ENCODE peak calls at places on chromosomes 16 and 17, in eight cellular contexts. A is epithelial cell of proximal tubule, W is mucosa of descending colon, L is fibroblast of mammary gland, Q is tibial artery, H is glutamatergic neuron, X is AG04449, T is body of pancreas. C is an unnamed sample.

GRCh38 chr16:80317132-80318098 is 223.4 kb upstream of the DYNLRB2 start:
- DNase-seq in T (no peak), Q (no peak), L (no peak), H (peak), X (no peak), A (no peak), W (no peak), C (no peak)

GRCh38 chr16:24852281-24852721 is 6.5 kb downstream of the SLC5A11 start:
- DNase-seq in L (no peak), Q (peak), A (no peak), T (no peak), H (no peak), X (no peak), W (no peak), C (no peak)

GRCh38 chr17:35486920-35487727 is 38.6 kb upstream of the SLFN13 start:
- DNase-seq in A (no peak), L (peak), W (peak), H (no peak), T (peak), X (no peak), Q (no peak), C (peak)

GRCh38 chr16:22055881-22056280 is 36.5 kb upstream of the VWA3A start:
- DNase-seq in W (no peak), L (no peak), X (no peak), T (no peak), Q (no peak), H (peak), A (no peak), C (no peak)

GRCh38 chr16:69017036-69017783 is 88.2 kb upstream of the HAS3 start:
- DNase-seq in T (no peak), Q (no peak), A (peak), X (no peak), L (peak), W (no peak), H (no peak), C (no peak)

GRCh38 chr17:66347661-66348604 is 45.5 kb downstream of the PRKCA start:
- DNase-seq in Q (no peak), T (no peak), X (no peak), W (peak), H (no peak), L (peak), A (no peak), C (no peak)

GRCh38 chr16:50201784-50202183 is 48.7 kb downstream of the TENT4B start:
- DNase-seq in Q (no peak), T (no peak), W (no peak), X (no peak), L (peak), H (no peak), A (no peak), C (no peak)

GRCh38 chr17:51869387-51869786 is 289.1 kb downstream of the CA10 start:
- DNase-seq in Q (no peak), X (no peak), A (no peak), H (no peak), T (no peak), W (no peak), L (peak), C (no peak)

GRCh38 chr17:1928976-1929375 is 96.2 kb downstream of the RTN4RL1 start:
- DNase-seq in T (no peak), L (no peak), X (no peak), Q (no peak), A (no peak), H (peak), W (no peak), C (no peak)

GRCh38 chr16:75203106-75203505 is 3.9 kb downstream of the CTRB2 start:
- DNase-seq in A (no peak), L (no peak), Q (peak), X (no peak), H (no peak), T (peak), W (no peak), C (no peak)

GRCh38 chr17:81239714-81240555 is 817 bp downstream of the NDUFAF8 start:
- DNase-seq in A (no peak), W (no peak), Q (no peak), H (peak), L (no peak), X (no peak), T (no peak), C (no peak)

GRCh38 chr16:23155445-23156049 is 6.3 kb upstream of the USP31 start:
- DNase-seq in Q (no peak), W (no peak), A (no peak), X (no peak), T (peak), L (peak), H (peak), C (no peak)

GRCh38 chr17:44190496-44190895 is 3.7 kb downstream of the TMUB2 start:
- DNase-seq in T (no peak), W (no peak), L (no peak), Q (no peak), H (no peak), X (no peak), A (no peak), C (no peak)

GRCh38 chr17:44191941-44192496 is 5.2 kb downstream of the TMUB2 start:
- DNase-seq in Q (no peak), X (no peak), W (no peak), T (no peak), L (no peak), H (no peak), A (no peak), C (no peak)

GRCh38 chr17:44192750-44193149 is 6.0 kb downstream of the TMUB2 start:
- DNase-seq in L (no peak), H (no peak), W (no peak), X (no peak), Q (no peak), T (no peak), A (no peak), C (no peak)

GRCh38 chr17:44191389-44191788 is 4.6 kb downstream of the TMUB2 start:
- DNase-seq in H (no peak), A (no peak), L (no peak), T (no peak), Q (no peak), X (no peak), W (no peak), C (no peak)

DNA sequence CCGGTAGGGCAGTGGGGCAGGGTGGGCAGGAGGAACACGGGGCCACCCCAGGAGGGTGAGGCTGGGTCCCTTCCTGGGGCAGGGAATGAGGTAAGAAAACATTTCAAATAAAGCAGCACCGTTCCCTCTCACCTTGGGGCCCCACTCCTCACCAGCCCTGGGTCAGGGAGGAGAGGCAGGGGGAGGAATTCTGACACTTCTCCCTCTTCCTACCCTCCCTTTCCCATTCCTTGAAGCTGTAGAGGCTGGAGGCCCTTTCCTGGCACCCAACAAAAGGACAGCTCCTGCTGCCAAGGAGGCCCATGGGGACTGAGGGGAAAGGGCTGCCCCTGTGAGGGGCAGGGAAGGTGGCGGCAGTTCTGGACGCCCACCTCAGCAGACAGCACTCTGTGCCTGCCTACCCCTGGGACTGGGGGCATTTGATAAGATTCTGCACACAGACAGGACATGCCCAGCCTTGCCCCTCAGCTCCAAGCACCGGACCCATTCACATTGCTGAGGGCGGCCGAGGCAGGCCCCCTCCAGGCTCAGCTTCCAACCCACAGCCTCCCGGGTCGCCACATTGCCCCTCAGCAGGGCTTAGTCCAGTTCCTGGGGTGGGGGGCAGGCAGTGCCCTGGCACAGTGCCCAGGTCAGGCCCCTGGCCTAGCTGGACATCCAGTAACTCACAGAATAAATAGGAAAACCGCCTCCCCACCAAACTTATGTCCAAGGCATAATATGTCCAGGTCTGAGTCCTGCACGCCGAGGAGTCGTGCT is 6.2 kb downstream of the ATXN7L3 start:
- DNase-seq in A (no peak), T (no peak), W (no peak), X (no peak), H (no peak), Q (no peak), L (no peak), C (no peak)
- TF ChIP-seq CTCF in A (no peak), T (no peak), W (no peak), X (no peak), H (no peak), Q (no peak), L (no peak), C (no peak)

GRCh38 chr16:30377050-30377811 is 2.6 kb downstream of the MYL11 start:
- DNase-seq in A (no peak), X (no peak), W (no peak), L (no peak), T (no peak), H (no peak), Q (peak), C (no peak)

GRCh38 chr16:30379165-30379783 is 3.1 kb downstream of the SEPTIN1 start:
- DNase-seq in Q (no peak), A (no peak), T (no peak), X (no peak), W (no peak), H (no peak), L (no peak), C (no peak)

GRCh38 chr16:30377812-30378235 is 3.2 kb downstream of the MYL11 start:
- DNase-seq in A (no peak), H (peak), W (peak), T (peak), L (peak), Q (peak), X (no peak), C (peak)

GRCh38 chr16:30380072-30380471 is 2.3 kb downstream of the SEPTIN1 start:
- DNase-seq in Q (no peak), T (no peak), X (no peak), W (no peak), A (no peak), L (no peak), H (no peak), C (no peak)

DNA sequence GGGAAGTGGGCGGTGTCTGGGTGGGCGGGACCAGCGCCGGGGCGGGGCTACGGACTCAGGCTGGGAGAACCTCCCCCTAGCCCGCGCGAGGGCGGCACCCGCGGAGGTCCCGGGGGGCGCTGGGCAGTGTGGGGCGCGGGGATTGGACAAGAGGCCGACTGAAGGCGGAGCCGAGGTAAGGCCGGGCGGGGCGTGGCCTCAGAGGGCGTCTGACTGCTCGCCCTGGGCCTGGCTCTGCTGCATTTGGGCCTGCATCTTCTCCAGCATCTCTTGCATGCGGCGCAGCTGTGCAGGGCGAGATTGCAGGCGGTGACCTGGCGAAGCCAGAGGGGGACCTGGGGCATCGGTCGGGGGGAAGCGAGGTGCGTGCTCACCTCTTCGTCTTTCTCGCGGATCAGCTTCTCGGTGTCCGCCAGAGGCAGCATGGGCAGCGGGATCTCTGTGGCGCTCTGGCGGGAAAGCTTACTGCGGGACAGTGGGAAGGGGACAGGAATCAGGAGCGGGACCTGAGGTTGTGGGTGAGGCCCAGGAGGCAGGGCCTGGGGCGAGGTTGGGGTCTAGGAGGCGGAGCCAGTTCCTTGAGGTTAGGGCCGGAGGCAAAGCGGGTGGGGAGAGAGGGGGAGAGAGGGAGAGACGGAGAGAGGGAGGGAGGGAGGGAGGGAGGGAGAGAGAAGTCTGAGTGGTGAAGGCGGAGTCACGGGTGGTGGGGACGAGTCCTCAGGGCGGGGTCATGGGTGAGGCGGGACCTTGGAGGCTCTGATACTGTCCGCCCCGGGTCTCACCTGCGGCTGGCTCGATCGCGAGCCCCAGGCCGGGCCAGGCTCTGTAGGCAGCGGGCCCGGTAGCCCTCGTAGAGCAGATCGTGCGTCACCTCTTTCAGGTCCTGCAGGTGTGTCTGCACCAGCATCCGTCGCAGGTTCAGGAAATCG is 3.9 kb downstream of the SEPTIN1 start:
- DNase-seq in T (peak), Q (peak), W (peak), X (peak), L (peak), H (peak), A (no peak), C (peak)
- TF ChIP-seq CTCF in T (no peak), Q (no peak), W (no peak), X (peak), L (peak), H (peak), A (peak), C (no peak)

GRCh38 chr16:3087243-3087791 is 11.8 kb downstream of the ZSCAN10 start:
- DNase-seq in X (no peak), T (no peak), A (no peak), W (no peak), Q (no peak), L (no peak), H (no peak), C (no peak)
- TF ChIP-seq CTCF in X (no peak), T (no peak), A (peak), W (no peak), Q (no peak), L (peak), H (no peak), C (no peak)

DNA sequence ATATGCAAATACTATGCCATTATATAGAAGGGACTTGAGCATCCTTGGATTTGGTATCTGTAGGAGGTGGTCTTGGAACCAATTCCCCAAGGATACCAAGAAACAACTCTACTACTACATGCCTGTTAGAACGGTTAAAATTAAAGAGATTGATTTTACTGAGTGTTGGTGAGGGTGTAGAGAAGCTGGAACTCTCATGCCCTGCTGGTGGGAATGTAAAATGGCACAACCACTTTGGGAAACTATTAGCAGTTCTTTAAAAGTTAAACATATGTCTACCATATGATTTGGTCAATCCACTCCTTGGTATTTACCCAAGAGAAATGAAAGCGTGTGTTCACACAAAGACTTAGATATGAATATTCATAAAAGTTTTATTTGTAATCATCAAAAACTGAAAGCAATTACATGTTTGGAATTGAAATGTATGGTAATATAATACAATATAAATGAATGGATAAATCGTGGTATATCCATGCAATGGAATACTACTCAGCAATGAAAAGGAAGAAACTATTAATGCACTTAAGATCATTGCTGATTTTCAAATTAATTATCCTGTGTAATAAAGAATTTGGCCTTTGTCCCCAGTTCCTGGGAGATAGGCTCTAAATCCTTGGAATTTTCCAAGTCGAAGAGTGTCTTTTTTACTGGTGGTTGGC is 7.8 kb downstream of the MFSD6L start:
- DNase-seq in Q (no peak), X (no peak), T (no peak), A (no peak), W (no peak), L (no peak), H (no peak), C (no peak)
- TF ChIP-seq CTCF in Q (no peak), X (no peak), T (no peak), A (peak), W (no peak), L (no peak), H (no peak), C (no peak)

DNA sequence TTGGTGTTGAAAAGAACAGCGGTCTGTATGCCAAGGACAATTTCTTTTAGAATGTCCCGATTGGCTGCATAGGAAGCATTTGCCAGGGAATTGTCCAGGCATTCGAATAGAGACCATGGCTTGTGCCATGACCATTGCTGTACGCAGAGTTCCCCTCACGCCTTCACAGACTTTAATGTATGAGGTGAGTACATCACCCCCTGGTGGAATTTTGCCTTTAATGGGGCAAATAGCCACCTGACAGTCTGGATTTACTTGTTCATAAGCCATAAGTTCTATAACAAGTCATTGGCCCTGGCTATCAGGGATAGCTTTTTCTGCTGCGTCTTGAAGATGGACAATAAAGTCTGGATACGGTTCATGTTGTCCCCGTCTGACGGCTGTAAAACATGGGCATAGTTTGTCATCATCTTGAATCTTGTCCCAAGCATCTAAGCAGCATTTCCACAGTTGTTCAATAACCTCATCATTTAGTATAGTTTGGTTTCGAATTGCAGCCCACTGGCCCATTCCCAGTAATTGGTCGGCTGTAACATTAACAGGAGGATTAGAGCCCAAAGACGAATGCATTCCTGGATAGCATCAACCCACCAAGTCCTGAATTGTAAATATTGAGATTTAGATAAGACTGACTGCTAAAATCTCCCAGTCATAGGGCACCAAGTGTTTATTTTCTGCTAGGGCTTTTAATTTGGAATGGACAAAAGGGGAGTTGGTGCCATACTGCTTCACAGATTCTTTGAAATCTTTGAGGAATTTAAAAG is 67.7 kb upstream of the ARL4D start:
- DNase-seq in A (no peak), H (no peak), T (no peak), W (no peak), Q (no peak), L (no peak), X (no peak), C (no peak)
- TF ChIP-seq CTCF in A (no peak), H (no peak), T (no peak), W (no peak), Q (no peak), L (no peak), X (no peak), C (no peak)

GRCh38 chr17:78971764-78972506 is 7.8 kb downstream of the LGALS3BP start:
- DNase-seq in L (no peak), A (no peak), W (no peak), T (no peak), H (no peak), Q (no peak), X (no peak), C (no peak)

GRCh38 chr17:78972507-78973105 is 7.1 kb downstream of the LGALS3BP start:
- DNase-seq in L (no peak), X (no peak), H (no peak), A (no peak), T (no peak), W (no peak), Q (no peak), C (no peak)

GRCh38 chr17:78974635-78975591 is 4.8 kb downstream of the LGALS3BP start:
- DNase-seq in T (peak), W (peak), Q (peak), H (peak), X (peak), A (no peak), L (peak), C (no peak)

GRCh38 chr17:78973196-78973595 is 6.5 kb downstream of the LGALS3BP start:
- DNase-seq in W (no peak), H (no peak), X (no peak), L (no peak), T (no peak), Q (no peak), A (no peak), C (no peak)

DNA sequence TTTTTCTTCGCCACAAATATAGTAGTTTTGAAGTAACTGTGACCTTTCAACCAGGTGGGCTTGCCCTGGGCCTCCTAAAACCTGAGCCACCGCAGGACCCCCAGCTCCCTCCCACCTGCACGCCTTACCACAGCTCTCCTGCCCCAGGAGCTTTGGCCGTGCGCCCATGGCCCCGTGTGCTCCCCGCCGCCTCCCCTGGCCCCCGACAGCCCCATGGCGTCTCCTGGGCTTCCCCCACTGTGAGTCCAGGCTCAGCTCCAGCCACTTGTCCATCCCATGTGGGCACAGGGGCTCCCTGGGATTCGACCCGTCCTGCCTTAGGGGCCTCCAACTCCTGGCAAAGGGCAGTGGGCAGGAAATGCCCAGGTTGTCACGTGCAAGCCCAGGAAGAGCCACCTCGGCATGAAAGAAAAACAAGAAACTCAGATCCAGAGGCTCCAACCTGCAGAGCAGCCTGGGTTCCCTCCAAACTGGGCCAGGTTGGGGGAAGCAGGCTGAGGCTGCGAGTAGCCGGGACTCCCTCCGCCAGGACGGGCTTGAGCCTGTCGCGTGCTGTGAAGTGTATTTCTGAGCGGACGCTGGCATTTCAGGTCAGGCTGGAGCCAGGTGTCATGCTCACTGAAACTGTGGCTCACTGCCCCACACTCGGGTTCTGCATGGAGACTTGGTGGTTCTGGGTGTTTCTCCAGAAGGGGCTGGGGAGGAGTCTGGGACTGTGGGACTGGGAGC is 5.8 kb downstream of the LGALS3BP start:
- DNase-seq in W (no peak), H (no peak), L (no peak), A (no peak), Q (no peak), T (no peak), X (no peak), C (no peak)
- TF ChIP-seq CTCF in W (no peak), H (no peak), L (no peak), A (no peak), Q (no peak), T (no peak), X (no peak), C (no peak)